ENCODE peak calls at places on chromosomes 16 and 17, in four cellular contexts. One of them, this sample, is unnamed.

GRCh38 chr16:85360323-85361277 is 248.3 kb upstream of the CIBAR2 start:
- DNase-seq in cardiac muscle cell: no peak
- DNase-seq in A549: no peak
- DNase-seq in NT2/D1: no peak
- DNase-seq in this sample: no peak

GRCh38 chr16:55502801-55503366 is 6.0 kb upstream of the LPCAT2 start:
- DNase-seq in NT2/D1: no peak
- DNase-seq in cardiac muscle cell: peak; percentile 78
- DNase-seq in A549: no peak
- DNase-seq in this sample: peak; percentile 6

GRCh38 chr17:2106308-2106707 is 51.4 kb downstream of the HIC1 start:
- DNase-seq in NT2/D1: no peak
- DNase-seq in A549: no peak
- DNase-seq in cardiac muscle cell: no peak
- DNase-seq in this sample: no peak

GRCh38 chr17:4955091-4955490 is 4.2 kb downstream of the ENO3 start:
- DNase-seq in cardiac muscle cell: no peak
- DNase-seq in A549: no peak
- DNase-seq in NT2/D1: no peak
- DNase-seq in this sample: no peak

GRCh38 chr17:42832213-42832933 is 824 bp upstream of the PSME3 start:
- DNase-seq in cardiac muscle cell: no peak
- DNase-seq in A549: no peak
- DNase-seq in NT2/D1: no peak
- DNase-seq in this sample: no peak

GRCh38 chr17:7242717-7243576 is 698 bp upstream of the GABARAP start:
- DNase-seq in NT2/D1: peak; percentile 87
- DNase-seq in A549: peak; percentile 96
- DNase-seq in cardiac muscle cell: peak; percentile 98
- DNase-seq in this sample: peak; percentile 83

GRCh38 chr16:72224260-72224768 is 52.4 kb upstream of the PMFBP1 start:
- DNase-seq in cardiac muscle cell: no peak
- DNase-seq in NT2/D1: no peak
- DNase-seq in A549: no peak
- DNase-seq in this sample: no peak

GRCh38 chr17:80671039-80671822 is 126.6 kb downstream of the RPTOR start:
- DNase-seq in cardiac muscle cell: no peak
- DNase-seq in A549: no peak
- DNase-seq in NT2/D1: no peak
- DNase-seq in this sample: no peak

GRCh38 chr17:57867126-57867525 is 17.3 kb upstream of the MRPS23 start:
- DNase-seq in A549: no peak
- DNase-seq in NT2/D1: no peak
- DNase-seq in cardiac muscle cell: no peak
- DNase-seq in this sample: no peak

GRCh38 chr16:1770328-1771071 is 843 bp downstream of the NME3 start:
- DNase-seq in A549: no peak
- DNase-seq in NT2/D1: no peak
- DNase-seq in cardiac muscle cell: no peak
- DNase-seq in this sample: no peak

GRCh38 chr17:60920107-60920506 is 242.5 kb downstream of the BCAS3 start:
- DNase-seq in NT2/D1: no peak
- DNase-seq in A549: no peak
- DNase-seq in cardiac muscle cell: no peak
- DNase-seq in this sample: no peak

GRCh38 chr17:6755731-6756184 is at the start of gene XAF1:
- DNase-seq in A549: no peak
- DNase-seq in cardiac muscle cell: no peak
- DNase-seq in NT2/D1: no peak
- DNase-seq in this sample: no peak

GRCh38 chr17:29115906-29116651 is 64.1 kb downstream of the MYO18A start:
- DNase-seq in A549: peak; percentile 87
- DNase-seq in cardiac muscle cell: peak; percentile 42
- DNase-seq in NT2/D1: peak; percentile 44
- DNase-seq in this sample: no peak

GRCh38 chr16:1610841-1611653 is 825 bp downstream of the IFT140 start:
- DNase-seq in NT2/D1: no peak
- DNase-seq in cardiac muscle cell: no peak
- DNase-seq in A549: no peak
- DNase-seq in this sample: no peak

GRCh38 chr17:17077861-17078732 is 35.8 kb downstream of the MPRIP start:
- DNase-seq in A549: no peak
- DNase-seq in cardiac muscle cell: no peak
- DNase-seq in NT2/D1: no peak
- DNase-seq in this sample: no peak

GRCh38 chr17:8904686-8905085 is 37.2 kb upstream of the PIK3R6 start:
- DNase-seq in cardiac muscle cell: no peak
- DNase-seq in NT2/D1: no peak
- DNase-seq in A549: no peak
- DNase-seq in this sample: no peak

GRCh38 chr17:37608369-37609169 is 649 bp downstream of the SYNRG start:
- DNase-seq in A549: peak; percentile 61
- DNase-seq in cardiac muscle cell: peak; percentile 85
- DNase-seq in NT2/D1: peak; percentile 9
- DNase-seq in this sample: peak; percentile 77

GRCh38 chr16:56558024-56558747 is 6.7 kb upstream of the MT4 start:
- DNase-seq in A549: peak; percentile 22
- DNase-seq in cardiac muscle cell: no peak
- DNase-seq in NT2/D1: no peak
- DNase-seq in this sample: no peak

GRCh38 chr16:2174396-2175131 is 19.0 kb downstream of the TRAF7 start:
- DNase-seq in cardiac muscle cell: no peak
- DNase-seq in A549: no peak
- DNase-seq in NT2/D1: no peak
- DNase-seq in this sample: no peak

GRCh38 chr16:85111184-85111583 is 1.1 kb downstream of the CIBAR2 start:
- DNase-seq in NT2/D1: no peak
- DNase-seq in A549: no peak
- DNase-seq in cardiac muscle cell: no peak
- DNase-seq in this sample: no peak

GRCh38 chr17:80847506-80848230 is 144.0 kb upstream of the CHMP6 start:
- DNase-seq in NT2/D1: no peak
- DNase-seq in cardiac muscle cell: no peak
- DNase-seq in A549: no peak
- DNase-seq in this sample: no peak

GRCh38 chr16:23590181-23590580 is 5.9 kb downstream of the NDUFAB1 start:
- DNase-seq in cardiac muscle cell: no peak
- DNase-seq in NT2/D1: no peak
- DNase-seq in A549: no peak
- DNase-seq in this sample: no peak

GRCh38 chr17:27381007-27381501 is 75.2 kb upstream of the KSR1 start:
- DNase-seq in NT2/D1: peak; percentile 59
- DNase-seq in cardiac muscle cell: peak; percentile 62
- DNase-seq in A549: peak; percentile 78
- DNase-seq in this sample: peak; percentile 92

GRCh38 chr16:9901-10665 is 43.3 kb downstream of the POLR3K start:
- DNase-seq in NT2/D1: no peak
- DNase-seq in cardiac muscle cell: no peak
- DNase-seq in A549: no peak
- DNase-seq in this sample: peak; percentile 30

GRCh38 chr17:63001689-63002394 is 35.8 kb downstream of the TANC2 start:
- DNase-seq in A549: no peak
- DNase-seq in NT2/D1: no peak
- DNase-seq in cardiac muscle cell: no peak
- DNase-seq in this sample: no peak

GRCh38 chr17:59757043-59757824 is 49.8 kb downstream of the VMP1 start:
- DNase-seq in cardiac muscle cell: no peak
- DNase-seq in NT2/D1: no peak
- DNase-seq in A549: no peak
- DNase-seq in this sample: no peak

GRCh38 chr17:59757881-59758385 is 50.5 kb downstream of the VMP1 start:
- DNase-seq in A549: no peak
- DNase-seq in NT2/D1: no peak
- DNase-seq in cardiac muscle cell: no peak
- DNase-seq in this sample: no peak

GRCh38 chr17:59753522-59754467 is 46.3 kb downstream of the VMP1 start:
- DNase-seq in A549: peak; percentile 81
- DNase-seq in cardiac muscle cell: peak; percentile 86
- DNase-seq in NT2/D1: peak; percentile 59
- DNase-seq in this sample: peak; percentile 41

GRCh38 chr17:59754547-59754946 is 47.1 kb downstream of the VMP1 start:
- DNase-seq in cardiac muscle cell: no peak
- DNase-seq in A549: peak; percentile 86
- DNase-seq in NT2/D1: no peak
- DNase-seq in this sample: no peak

DNA sequence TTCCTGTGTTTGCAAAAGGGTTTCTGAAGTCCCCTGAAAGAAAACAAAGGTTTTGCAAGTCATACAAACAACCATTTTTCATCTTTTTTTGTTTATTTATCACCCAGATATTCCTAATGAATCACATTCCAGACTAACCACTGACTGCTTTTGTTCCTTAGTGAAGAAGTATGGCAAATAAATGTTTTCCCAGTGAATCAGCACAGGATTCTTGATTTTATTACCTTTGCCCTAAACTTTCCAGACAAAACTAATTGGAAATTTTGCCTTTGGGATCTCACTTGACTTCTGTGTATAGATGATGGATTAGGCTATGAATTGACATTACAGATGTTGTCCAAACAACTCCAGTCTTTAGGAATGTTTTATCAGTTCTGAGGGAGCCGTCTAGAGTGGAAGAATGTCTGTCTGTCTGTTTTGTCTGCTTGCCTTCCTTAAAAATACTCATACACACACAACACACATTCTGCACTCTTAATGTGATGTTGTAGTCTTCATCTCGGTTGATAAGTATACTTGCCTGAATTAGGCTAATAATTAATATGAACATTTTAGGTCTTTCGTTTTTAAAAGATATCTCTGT is 48.9 kb downstream of the VMP1 start:
- DNase-seq in cardiac muscle cell: no peak
- DNase-seq in A549: peak; percentile 69
- DNase-seq in NT2/D1: no peak
- DNase-seq in this sample: no peak
- H3K4me3 ChIP-seq in cardiac muscle cell: no peak overlapping the region
- H3K4me3 ChIP-seq in A549: no peak overlapping the region
- H3K4me3 ChIP-seq in NT2/D1: no peak overlapping the region
- H3K4me3 ChIP-seq in this sample: no peak overlapping the region

GRCh38 chr17:83199500-83200201 is 120.2 kb downstream of the METRNL start:
- DNase-seq in A549: no peak
- DNase-seq in cardiac muscle cell: no peak
- DNase-seq in NT2/D1: no peak
- DNase-seq in this sample: peak; percentile 5
- H3K4me1 ChIP-seq in A549: no peaks in the 10 kb centered on the region
- H3K4me1 ChIP-seq in cardiac muscle cell: no peaks in the 10 kb centered on the region
- H3K4me1 ChIP-seq in NT2/D1: no peaks in the 10 kb centered on the region
- H3K4me1 ChIP-seq in this sample: no peaks in the 10 kb centered on the region

GRCh38 chr16:4510131-4510530 is 28.4 kb downstream of the CDIP1 start:
- DNase-seq in NT2/D1: no peak
- DNase-seq in A549: no peak
- DNase-seq in cardiac muscle cell: no peak
- DNase-seq in this sample: no peak
- H3K9me3 ChIP-seq in NT2/D1: no peaks in the 10 kb centered on the region
- H3K9me3 ChIP-seq in A549: no peaks in the 10 kb centered on the region
- H3K9me3 ChIP-seq in cardiac muscle cell: no peaks in the 10 kb centered on the region
- H3K9me3 ChIP-seq in this sample: no peaks in the 10 kb centered on the region

DNA sequence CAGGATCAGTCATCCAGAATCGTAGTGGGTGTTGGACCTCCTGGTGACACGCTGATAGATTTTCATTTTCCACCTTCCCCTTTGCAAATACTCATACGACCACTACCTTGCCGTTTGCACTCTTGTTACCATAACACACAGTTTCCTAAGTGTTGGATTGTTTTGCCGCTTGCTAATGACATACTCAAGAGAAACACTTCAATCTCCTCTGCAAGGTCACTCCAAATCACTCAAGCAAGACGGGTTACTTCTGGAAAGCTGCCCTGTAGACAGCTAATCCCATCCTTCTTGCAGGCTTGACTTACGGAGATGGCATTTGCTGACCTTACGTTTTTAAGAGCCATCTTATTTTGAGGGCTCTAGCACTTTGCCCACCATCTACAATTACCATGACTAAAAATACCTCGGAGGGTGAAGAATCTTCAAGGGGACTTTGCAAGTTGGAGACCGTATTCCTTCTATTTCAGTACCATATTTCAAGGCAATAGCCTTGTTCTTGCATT is 46.2 kb downstream of the MYH3 start:
- DNase-seq in A549: no peak
- DNase-seq in NT2/D1: no peak
- DNase-seq in cardiac muscle cell: peak; percentile 27
- DNase-seq in this sample: no peak
- H3K4me3 ChIP-seq in A549: no peak overlapping the region
- H3K4me3 ChIP-seq in NT2/D1: no peak overlapping the region
- H3K4me3 ChIP-seq in cardiac muscle cell: no peak overlapping the region
- H3K4me3 ChIP-seq in this sample: no peak overlapping the region

GRCh38 chr16:83807710-83808572 is at the start of gene HSBP1:
- DNase-seq in NT2/D1: peak; percentile 87
- DNase-seq in cardiac muscle cell: peak; percentile 91
- DNase-seq in A549: peak; percentile 94
- DNase-seq in this sample: peak; percentile 96

GRCh38 chr16:83809092-83809491 is 1.3 kb downstream of the HSBP1 start:
- DNase-seq in cardiac muscle cell: no peak
- DNase-seq in NT2/D1: no peak
- DNase-seq in A549: no peak
- DNase-seq in this sample: no peak

GRCh38 chr16:83807327-83807709 is 460 bp upstream of the HSBP1 start:
- DNase-seq in cardiac muscle cell: no peak
- DNase-seq in A549: no peak
- DNase-seq in NT2/D1: no peak
- DNase-seq in this sample: no peak

GRCh38 chr16:83806721-83807120 is 1.1 kb upstream of the HSBP1 start:
- DNase-seq in A549: no peak
- DNase-seq in NT2/D1: no peak
- DNase-seq in cardiac muscle cell: no peak
- DNase-seq in this sample: no peak

GRCh38 chr16:83808573-83809014 is 816 bp downstream of the HSBP1 start:
- DNase-seq in NT2/D1: no peak
- DNase-seq in cardiac muscle cell: no peak
- DNase-seq in A549: no peak
- DNase-seq in this sample: no peak
- H3K4me1 ChIP-seq in NT2/D1: no peaks in the 10 kb centered on the region
- H3K4me1 ChIP-seq in cardiac muscle cell: peaks cover 5% of the 10 kb centered on the region
- H3K4me1 ChIP-seq in A549: peaks cover 24% of the 10 kb centered on the region
- H3K4me1 ChIP-seq in this sample: peaks cover 39% of the 10 kb centered on the region

GRCh38 chr16:35176449-35176848 is 1717.0 kb downstream of the TP53TG3F start:
- DNase-seq in NT2/D1: no peak
- DNase-seq in A549: no peak
- DNase-seq in cardiac muscle cell: no peak
- DNase-seq in this sample: no peak
- H3K9me3 ChIP-seq in NT2/D1: no peaks in the 10 kb centered on the region
- H3K9me3 ChIP-seq in A549: no peaks in the 10 kb centered on the region
- H3K9me3 ChIP-seq in cardiac muscle cell: no peaks in the 10 kb centered on the region
- H3K9me3 ChIP-seq in this sample: no peaks in the 10 kb centered on the region

GRCh38 chr16:3938471-3938842 is 57.9 kb upstream of the CREBBP start:
- DNase-seq in A549: no peak
- DNase-seq in NT2/D1: no peak
- DNase-seq in cardiac muscle cell: no peak
- DNase-seq in this sample: no peak
- H3K4me3 ChIP-seq in A549: peak overlapping the region; percentile 46
- H3K4me3 ChIP-seq in NT2/D1: no peak overlapping the region
- H3K4me3 ChIP-seq in cardiac muscle cell: no peak overlapping the region
- H3K4me3 ChIP-seq in this sample: no peak overlapping the region